ENCODE peak calls at places on chromosome 17, in eight cellular contexts. One of them, this sample, is unnamed.
A peak's percentile ranks its signal among the peaks of the same experiment; 100 is the strongest.

GRCh38 chr17:10120749-10121148 is 77.7 kb downstream of the GAS7 start:
- DNase-seq in PC-3: no peak
- DNase-seq in cardiac muscle cell: no peak
- DNase-seq in BJ: no peak
- DNase-seq in CD4-positive, alpha-beta T cell: no peak
- DNase-seq in left lung: no peak
- DNase-seq in transverse colon: no peak
- DNase-seq in A549: no peak
- DNase-seq in this sample: peak; percentile 30

GRCh38 chr17:13725286-13725990 is 123.7 kb upstream of the HS3ST3A1 start:
- DNase-seq in left lung: no peak
- DNase-seq in PC-3: peak; percentile 36
- DNase-seq in BJ: no peak
- DNase-seq in transverse colon: no peak
- DNase-seq in CD4-positive, alpha-beta T cell: no peak
- DNase-seq in A549: peak; percentile 47
- DNase-seq in cardiac muscle cell: no peak
- DNase-seq in this sample: no peak

GRCh38 chr17:8121531-8122390 is 2.1 kb downstream of the HES7 start:
- DNase-seq in left lung: peak; percentile 85
- DNase-seq in transverse colon: peak; percentile 67
- DNase-seq in cardiac muscle cell: peak; percentile 93
- DNase-seq in CD4-positive, alpha-beta T cell: no peak
- DNase-seq in A549: peak; percentile 92
- DNase-seq in BJ: no peak
- DNase-seq in PC-3: peak; percentile 47
- DNase-seq in this sample: peak; percentile 85

GRCh38 chr17:39736319-39737165 is 1.2 kb upstream of the GRB7 start:
- DNase-seq in PC-3: peak; percentile 50
- DNase-seq in BJ: no peak
- DNase-seq in cardiac muscle cell: no peak
- DNase-seq in left lung: no peak
- DNase-seq in transverse colon: no peak
- DNase-seq in A549: peak; percentile 66
- DNase-seq in CD4-positive, alpha-beta T cell: no peak
- DNase-seq in this sample: no peak

GRCh38 chr17:49108318-49108717 is 24.3 kb upstream of the B4GALNT2 start:
- DNase-seq in left lung: no peak
- DNase-seq in A549: peak; percentile 72
- DNase-seq in BJ: peak; percentile 41
- DNase-seq in transverse colon: no peak
- DNase-seq in PC-3: peak; percentile 76
- DNase-seq in CD4-positive, alpha-beta T cell: no peak
- DNase-seq in cardiac muscle cell: no peak
- DNase-seq in this sample: no peak

GRCh38 chr17:4215882-4216411 is 47.8 kb downstream of the ANKFY1 start:
- DNase-seq in CD4-positive, alpha-beta T cell: no peak
- DNase-seq in PC-3: no peak
- DNase-seq in A549: no peak
- DNase-seq in left lung: no peak
- DNase-seq in transverse colon: no peak
- DNase-seq in cardiac muscle cell: no peak
- DNase-seq in BJ: no peak
- DNase-seq in this sample: peak; percentile 43

GRCh38 chr17:14318109-14318905 is 17.4 kb downstream of the HS3ST3B1 start:
- DNase-seq in cardiac muscle cell: no peak
- DNase-seq in A549: no peak
- DNase-seq in BJ: no peak
- DNase-seq in left lung: no peak
- DNase-seq in CD4-positive, alpha-beta T cell: no peak
- DNase-seq in transverse colon: no peak
- DNase-seq in PC-3: no peak
- DNase-seq in this sample: no peak

GRCh38 chr17:17406225-17406624 is 70.6 kb upstream of the MED9 start:
- DNase-seq in CD4-positive, alpha-beta T cell: no peak
- DNase-seq in PC-3: no peak
- DNase-seq in BJ: no peak
- DNase-seq in cardiac muscle cell: no peak
- DNase-seq in A549: no peak
- DNase-seq in transverse colon: no peak
- DNase-seq in left lung: peak; percentile 38
- DNase-seq in this sample: no peak

GRCh38 chr17:3015890-3016289 is 47.5 kb downstream of the OR1D5 start:
- DNase-seq in cardiac muscle cell: no peak
- DNase-seq in PC-3: peak; percentile 48
- DNase-seq in BJ: no peak
- DNase-seq in CD4-positive, alpha-beta T cell: no peak
- DNase-seq in transverse colon: no peak
- DNase-seq in left lung: peak; percentile 13
- DNase-seq in A549: no peak
- DNase-seq in this sample: no peak

GRCh38 chr17:41813039-41813680 is 356 bp downstream of the FKBP10 start:
- DNase-seq in PC-3: no peak
- DNase-seq in A549: no peak
- DNase-seq in BJ: no peak
- DNase-seq in cardiac muscle cell: no peak
- DNase-seq in CD4-positive, alpha-beta T cell: no peak
- DNase-seq in left lung: no peak
- DNase-seq in transverse colon: no peak
- DNase-seq in this sample: no peak

GRCh38 chr17:50371526-50371925 is 1.5 kb downstream of the MRPL27 start:
- DNase-seq in PC-3: no peak
- DNase-seq in cardiac muscle cell: no peak
- DNase-seq in A549: no peak
- DNase-seq in left lung: no peak
- DNase-seq in CD4-positive, alpha-beta T cell: no peak
- DNase-seq in BJ: no peak
- DNase-seq in transverse colon: no peak
- DNase-seq in this sample: no peak

GRCh38 chr17:59371426-59372099 is 40.1 kb downstream of the YPEL2 start:
- DNase-seq in cardiac muscle cell: no peak
- DNase-seq in left lung: no peak
- DNase-seq in CD4-positive, alpha-beta T cell: no peak
- DNase-seq in PC-3: no peak
- DNase-seq in transverse colon: peak; percentile 37
- DNase-seq in BJ: no peak
- DNase-seq in A549: no peak
- DNase-seq in this sample: no peak

GRCh38 chr17:39229274-39229913 is 3.6 kb upstream of the STAC2 start:
- DNase-seq in PC-3: peak; percentile 42
- DNase-seq in BJ: no peak
- DNase-seq in transverse colon: no peak
- DNase-seq in CD4-positive, alpha-beta T cell: no peak
- DNase-seq in left lung: no peak
- DNase-seq in A549: no peak
- DNase-seq in cardiac muscle cell: no peak
- DNase-seq in this sample: no peak

GRCh38 chr17:77256710-77257109 is 115.9 kb downstream of the SEC14L1 start:
- DNase-seq in left lung: no peak
- DNase-seq in PC-3: no peak
- DNase-seq in cardiac muscle cell: no peak
- DNase-seq in CD4-positive, alpha-beta T cell: no peak
- DNase-seq in A549: no peak
- DNase-seq in transverse colon: no peak
- DNase-seq in BJ: no peak
- DNase-seq in this sample: no peak

GRCh38 chr17:60941028-60941427 is 263.4 kb downstream of the BCAS3 start:
- DNase-seq in transverse colon: peak; percentile 78
- DNase-seq in cardiac muscle cell: peak; percentile 54
- DNase-seq in PC-3: no peak
- DNase-seq in BJ: peak; percentile 86
- DNase-seq in CD4-positive, alpha-beta T cell: no peak
- DNase-seq in A549: no peak
- DNase-seq in left lung: no peak
- DNase-seq in this sample: no peak

GRCh38 chr17:42577140-42577531 is 393 bp downstream of the PSMC3IP start:
- DNase-seq in PC-3: peak; percentile 4
- DNase-seq in A549: no peak
- DNase-seq in left lung: no peak
- DNase-seq in CD4-positive, alpha-beta T cell: no peak
- DNase-seq in BJ: no peak
- DNase-seq in cardiac muscle cell: no peak
- DNase-seq in transverse colon: no peak
- DNase-seq in this sample: no peak

GRCh38 chr17:43917348-43918025 is 10.2 kb upstream of the MPP2 start:
- DNase-seq in transverse colon: peak; percentile 50
- DNase-seq in left lung: no peak
- DNase-seq in A549: peak; percentile 43
- DNase-seq in PC-3: no peak
- DNase-seq in cardiac muscle cell: peak; percentile 45
- DNase-seq in BJ: no peak
- DNase-seq in CD4-positive, alpha-beta T cell: peak; percentile 23
- DNase-seq in this sample: peak; percentile 51
- TF ChIP-seq CTCF in transverse colon: no peak
- TF ChIP-seq CTCF in left lung: peak; percentile 52
- TF ChIP-seq CTCF in A549: peak; percentile 25
- TF ChIP-seq CTCF in PC-3: no peak
- TF ChIP-seq CTCF in cardiac muscle cell: peak; percentile 57
- TF ChIP-seq CTCF in BJ: peak; percentile 51
- TF ChIP-seq CTCF in CD4-positive, alpha-beta T cell: peak; percentile 55
- TF ChIP-seq CTCF in this sample: peak; percentile 26

DNA sequence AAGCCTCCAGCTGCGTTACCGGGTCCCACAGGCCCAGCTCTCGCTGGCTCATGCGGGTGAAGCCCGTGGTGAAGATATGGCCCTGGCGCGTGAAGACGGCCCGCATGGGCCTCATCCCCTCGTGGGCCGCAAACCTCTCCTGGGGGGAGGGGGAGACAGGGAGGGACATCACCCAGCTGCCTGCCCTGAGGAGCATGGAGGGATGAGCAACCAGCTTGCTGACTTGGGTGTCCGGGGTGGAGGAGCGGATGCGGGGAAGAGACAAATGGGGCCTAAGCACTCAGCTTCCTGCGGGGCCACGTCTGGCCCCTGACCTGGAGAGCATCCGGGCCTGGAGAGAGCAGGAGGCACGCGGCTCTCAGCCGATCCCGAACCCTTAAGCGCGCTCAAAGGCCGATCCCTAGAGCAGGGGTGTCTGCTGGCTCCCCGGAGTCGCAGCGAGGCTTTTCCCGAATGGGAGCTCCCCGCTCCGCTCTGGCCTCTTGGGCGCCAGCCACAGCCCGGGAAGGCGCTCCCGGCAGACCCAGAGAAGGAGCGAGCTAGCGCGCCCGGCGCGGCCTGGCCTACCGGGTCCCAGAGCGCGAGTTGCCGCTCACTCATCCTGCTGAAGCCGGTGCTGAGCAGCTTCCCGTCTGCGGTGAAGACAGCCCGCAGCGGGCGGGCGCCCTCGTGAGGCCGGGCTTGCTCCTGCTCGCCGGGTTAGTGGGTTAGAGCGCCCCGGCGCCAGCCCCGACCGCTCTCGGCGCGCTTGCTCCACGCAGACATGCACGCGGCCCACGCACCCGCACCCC is 5.0 kb downstream of the CORO6 start:
- DNase-seq in A549: peak; percentile 86
- DNase-seq in BJ: no peak
- DNase-seq in PC-3: peak; percentile 74
- DNase-seq in cardiac muscle cell: peak; percentile 65
- DNase-seq in CD4-positive, alpha-beta T cell: peak; percentile 82
- DNase-seq in transverse colon: peak; percentile 89
- DNase-seq in left lung: peak; percentile 99
- DNase-seq in this sample: peak; percentile 89
- TF ChIP-seq CTCF in A549: peak; percentile 96
- TF ChIP-seq CTCF in BJ: peak; percentile 63
- TF ChIP-seq CTCF in PC-3: peak; percentile 73
- TF ChIP-seq CTCF in cardiac muscle cell: peak; percentile 71
- TF ChIP-seq CTCF in CD4-positive, alpha-beta T cell: peak; percentile 62
- TF ChIP-seq CTCF in transverse colon: peak; percentile 67
- TF ChIP-seq CTCF in left lung: peak; percentile 60
- TF ChIP-seq CTCF in this sample: peak; percentile 86

DNA sequence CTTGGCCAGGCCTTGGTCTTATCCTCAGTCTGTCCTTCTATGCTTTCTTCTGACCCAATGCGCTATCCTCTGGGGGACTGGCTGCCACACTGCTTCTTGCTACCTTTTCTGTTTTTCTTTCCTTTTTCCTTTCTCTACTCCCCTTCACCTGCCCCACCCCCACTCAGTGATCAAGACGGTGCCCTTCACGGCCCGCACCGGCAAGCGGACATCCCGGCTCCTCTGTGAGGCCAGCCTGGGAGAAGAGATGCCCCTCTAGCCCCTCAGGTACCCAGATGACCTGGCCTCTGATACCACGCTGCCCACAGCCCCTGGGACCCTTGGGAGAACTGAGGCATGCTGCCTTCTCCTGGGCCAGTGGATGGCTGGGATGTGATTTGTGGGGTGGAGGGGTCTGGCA is 15.6 kb downstream of the SPATA32 start:
- DNase-seq in PC-3: no peak
- DNase-seq in CD4-positive, alpha-beta T cell: no peak
- DNase-seq in left lung: no peak
- DNase-seq in BJ: no peak
- DNase-seq in A549: no peak
- DNase-seq in cardiac muscle cell: no peak
- DNase-seq in transverse colon: no peak
- DNase-seq in this sample: no peak
- TF ChIP-seq CTCF in PC-3: no peak
- TF ChIP-seq CTCF in CD4-positive, alpha-beta T cell: no peak
- TF ChIP-seq CTCF in left lung: no peak
- TF ChIP-seq CTCF in BJ: no peak
- TF ChIP-seq CTCF in A549: no peak
- TF ChIP-seq CTCF in cardiac muscle cell: no peak
- TF ChIP-seq CTCF in transverse colon: no peak
- TF ChIP-seq CTCF in this sample: no peak

GRCh38 chr17:1179635-1180433 is at the start of gene ABR:
- DNase-seq in CD4-positive, alpha-beta T cell: peak; percentile 40
- DNase-seq in cardiac muscle cell: peak; percentile 79
- DNase-seq in left lung: peak; percentile 92
- DNase-seq in BJ: no peak
- DNase-seq in transverse colon: peak; percentile 46
- DNase-seq in PC-3: no peak
- DNase-seq in A549: no peak
- DNase-seq in this sample: peak; percentile 87
- TF ChIP-seq CTCF in CD4-positive, alpha-beta T cell: no peak
- TF ChIP-seq CTCF in cardiac muscle cell: no peak
- TF ChIP-seq CTCF in left lung: no peak
- TF ChIP-seq CTCF in BJ: no peak
- TF ChIP-seq CTCF in transverse colon: no peak
- TF ChIP-seq CTCF in PC-3: no peak
- TF ChIP-seq CTCF in A549: no peak
- TF ChIP-seq CTCF in this sample: no peak

DNA sequence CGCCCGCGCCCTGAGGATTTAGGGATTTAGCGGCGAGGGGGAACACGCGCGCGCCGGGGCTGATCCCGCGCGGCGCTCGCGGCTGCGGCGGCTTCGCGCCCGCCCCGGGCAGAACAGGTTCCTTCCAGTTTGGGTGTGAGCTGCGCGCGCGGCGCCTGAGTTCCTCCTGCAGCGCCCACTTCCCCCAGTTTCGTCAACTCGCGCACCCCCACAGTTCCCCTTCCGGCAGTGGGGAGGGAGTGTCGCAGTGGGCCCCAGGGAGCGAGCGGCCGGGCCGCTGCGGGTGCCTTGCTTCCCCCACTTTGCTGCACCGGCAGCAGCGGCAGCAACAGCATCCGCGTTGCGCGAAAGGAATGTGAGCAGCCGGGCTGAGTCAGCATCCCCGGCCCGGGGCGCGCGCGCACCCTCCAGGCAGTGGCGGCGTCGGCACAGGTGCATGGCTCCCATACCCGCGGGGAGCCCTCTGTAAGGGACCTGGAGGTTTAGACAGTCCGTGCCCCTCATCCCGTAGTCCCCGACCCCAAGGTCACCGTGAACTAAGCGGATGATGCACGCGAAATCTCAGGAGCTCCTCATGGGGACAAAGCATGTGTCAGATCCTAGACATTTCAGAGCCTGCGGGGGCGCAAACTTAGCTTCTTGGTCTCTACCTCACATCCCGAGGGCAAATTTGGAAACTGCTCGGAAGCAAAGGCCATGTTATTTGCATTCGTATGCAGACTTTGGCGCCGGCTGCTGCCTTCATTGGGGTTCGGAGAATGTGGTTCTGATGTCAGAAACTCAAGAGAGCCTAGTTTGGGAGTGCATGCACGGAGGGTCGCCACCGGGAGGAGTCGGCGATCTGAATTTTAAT is 767 bp downstream of the ARSG start:
- DNase-seq in BJ: no peak
- DNase-seq in transverse colon: peak; percentile 84
- DNase-seq in PC-3: peak; percentile 87
- DNase-seq in cardiac muscle cell: peak; percentile 76
- DNase-seq in A549: peak; percentile 69
- DNase-seq in CD4-positive, alpha-beta T cell: peak; percentile 85
- DNase-seq in left lung: peak; percentile 98
- DNase-seq in this sample: peak; percentile 94
- TF ChIP-seq CTCF in BJ: no peak
- TF ChIP-seq CTCF in transverse colon: no peak
- TF ChIP-seq CTCF in PC-3: peak; percentile 58
- TF ChIP-seq CTCF in cardiac muscle cell: no peak
- TF ChIP-seq CTCF in A549: peak; percentile 10
- TF ChIP-seq CTCF in CD4-positive, alpha-beta T cell: no peak
- TF ChIP-seq CTCF in left lung: no peak
- TF ChIP-seq CTCF in this sample: no peak